ENCODE peak calls at places on chromosomes 2 and 18, in four cellular contexts. H, F, P and J are unnamed samples.

GRCh38 chr2:138059967-138060635 is 95.8 kb downstream of the HNMT start:
- DNase-seq in H (no peak), F (no peak), P (no peak), J (no peak)

GRCh38 chr2:222837643-222838056 is 23.2 kb upstream of the ACSL3 start:
- DNase-seq in H (peak), F (no peak), P (no peak), J (no peak)

GRCh38 chr2:152098033-152098797 is 629 bp downstream of the CACNB4 start:
- DNase-seq in H (peak), F (peak), P (no peak), J (no peak)

GRCh38 chr2:63581266-63581961 is 6.9 kb downstream of the WDPCP start:
- DNase-seq in H (no peak), F (no peak), P (no peak), J (no peak)

GRCh38 chr2:234953116-234954031 is 1.6 kb downstream of the SH3BP4 start:
- DNase-seq in H (peak), F (no peak), P (no peak), J (no peak)

GRCh38 chr2:208373460-208374089 is 33.0 kb upstream of the PTH2R start:
- DNase-seq in H (peak), F (peak), P (no peak), J (peak)

GRCh38 chr2:232386740-232387450 is 8.3 kb downstream of the ALPP start:
- DNase-seq in H (no peak), F (peak), P (no peak), J (no peak)

GRCh38 chr2:29700560-29700959 is 220.8 kb downstream of the ALK start:
- DNase-seq in H (no peak), F (no peak), P (no peak), J (no peak)

GRCh38 chr2:62660582-62661262 is 44.8 kb upstream of the EHBP1 start:
- DNase-seq in H (no peak), F (no peak), P (no peak), J (no peak)

GRCh38 chr2:238305092-238305862 is 15.0 kb upstream of the TRAF3IP1 start:
- DNase-seq in H (no peak), F (no peak), P (no peak), J (no peak)

GRCh38 chr2:221822416-221822815 is 250.3 kb upstream of the EPHA4 start:
- DNase-seq in H (no peak), F (no peak), P (no peak), J (no peak)

GRCh38 chr2:226552571-226553285 is 246.9 kb downstream of the IRS1 start:
- DNase-seq in H (no peak), F (no peak), P (no peak), J (peak)

GRCh38 chr2:75226617-75227016 is 27.3 kb upstream of the TACR1 start:
- DNase-seq in H (no peak), F (no peak), P (no peak), J (no peak)

GRCh38 chr2:162656516-162656915 is 182.1 kb downstream of the KCNH7 start:
- DNase-seq in H (no peak), F (no peak), P (no peak), J (no peak)

GRCh38 chr2:97995026-97995733 is 568 bp downstream of the TMEM131 start:
- DNase-seq in H (peak), F (peak), P (peak), J (no peak)

GRCh38 chr18:770583-770961 is 41.5 kb downstream of the YES1 start:
- DNase-seq in H (no peak), F (no peak), P (no peak), J (no peak)

GRCh38 chr18:45415614-45416013 is 199.7 kb upstream of the SLC14A2 start:
- DNase-seq in H (no peak), F (no peak), P (no peak), J (no peak)

GRCh38 chr2:102826904-102827303 is 65.1 kb downstream of the TMEM182 start:
- DNase-seq in H (peak), F (peak), P (no peak), J (no peak)

GRCh38 chr2:211361383-211361782 is 805.0 kb downstream of the CPS1 start:
- DNase-seq in H (no peak), F (no peak), P (no peak), J (no peak)

DNA sequence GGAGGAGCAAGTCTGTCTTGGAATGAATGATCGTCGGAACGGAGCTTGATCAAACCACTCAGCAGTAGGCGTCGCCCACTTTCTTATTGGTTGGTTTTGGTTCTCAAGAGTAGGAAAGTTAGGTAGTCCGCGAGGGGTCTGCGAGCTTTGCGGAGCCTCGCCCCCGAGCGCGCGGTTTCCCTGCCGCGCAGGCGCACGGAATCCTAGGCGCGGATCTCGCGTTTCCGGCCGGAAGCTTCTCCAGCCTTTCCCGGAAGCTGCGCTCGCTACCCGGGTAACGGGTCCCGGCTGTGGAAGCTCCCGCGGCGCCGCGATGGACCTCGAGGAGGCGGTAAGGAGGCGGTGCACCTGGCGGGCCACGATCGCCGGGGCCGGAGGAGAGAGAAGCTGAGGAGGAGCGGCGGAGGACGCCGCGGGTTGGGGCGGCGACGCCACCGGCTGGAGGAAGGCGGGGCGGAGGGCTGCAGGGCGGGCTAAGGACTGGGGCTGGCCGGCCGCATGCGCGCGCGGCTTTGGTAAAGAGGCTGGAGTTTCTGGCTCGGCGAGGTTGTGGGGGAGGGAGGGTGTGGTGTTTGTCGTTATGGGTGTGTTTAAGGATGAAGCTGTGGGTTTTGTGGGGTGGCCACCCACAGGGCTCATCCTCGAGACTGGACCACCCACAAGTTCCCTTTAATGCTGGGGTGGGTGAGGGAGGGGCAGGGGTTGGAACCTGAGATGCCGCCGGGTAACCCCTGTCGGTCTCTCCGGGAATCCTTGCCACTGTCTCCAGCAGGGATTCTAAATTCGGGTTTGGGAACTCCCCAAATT is at the start of gene TAF1B:
- DNase-seq in H (peak), F (peak), P (peak), J (peak)
- TF ChIP-seq CTCF in H (peak), F (no peak), P (peak), J (no peak)

DNA sequence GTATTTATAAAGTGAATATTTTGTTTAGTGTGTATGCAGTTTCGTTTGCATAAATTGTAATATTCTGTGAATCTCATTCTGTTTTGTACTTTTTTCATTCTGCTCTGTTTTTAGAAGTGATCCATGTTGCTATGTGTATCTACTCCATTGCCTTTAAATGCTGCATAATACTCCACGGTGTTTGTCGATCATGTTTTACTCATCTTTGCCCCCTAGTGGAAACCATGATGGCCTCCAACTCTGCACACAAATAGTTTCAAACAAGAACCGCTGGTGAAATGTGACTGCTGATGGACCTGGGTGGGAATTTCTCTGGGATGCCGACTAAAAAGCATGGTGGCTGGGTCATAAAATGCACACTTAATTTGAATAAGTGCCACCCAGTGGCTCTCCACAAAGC is 32.0 kb upstream of the SKOR2 start:
- DNase-seq in H (peak), F (no peak), P (no peak), J (no peak)
- TF ChIP-seq CTCF in H (peak), F (peak), P (peak), J (peak)

DNA sequence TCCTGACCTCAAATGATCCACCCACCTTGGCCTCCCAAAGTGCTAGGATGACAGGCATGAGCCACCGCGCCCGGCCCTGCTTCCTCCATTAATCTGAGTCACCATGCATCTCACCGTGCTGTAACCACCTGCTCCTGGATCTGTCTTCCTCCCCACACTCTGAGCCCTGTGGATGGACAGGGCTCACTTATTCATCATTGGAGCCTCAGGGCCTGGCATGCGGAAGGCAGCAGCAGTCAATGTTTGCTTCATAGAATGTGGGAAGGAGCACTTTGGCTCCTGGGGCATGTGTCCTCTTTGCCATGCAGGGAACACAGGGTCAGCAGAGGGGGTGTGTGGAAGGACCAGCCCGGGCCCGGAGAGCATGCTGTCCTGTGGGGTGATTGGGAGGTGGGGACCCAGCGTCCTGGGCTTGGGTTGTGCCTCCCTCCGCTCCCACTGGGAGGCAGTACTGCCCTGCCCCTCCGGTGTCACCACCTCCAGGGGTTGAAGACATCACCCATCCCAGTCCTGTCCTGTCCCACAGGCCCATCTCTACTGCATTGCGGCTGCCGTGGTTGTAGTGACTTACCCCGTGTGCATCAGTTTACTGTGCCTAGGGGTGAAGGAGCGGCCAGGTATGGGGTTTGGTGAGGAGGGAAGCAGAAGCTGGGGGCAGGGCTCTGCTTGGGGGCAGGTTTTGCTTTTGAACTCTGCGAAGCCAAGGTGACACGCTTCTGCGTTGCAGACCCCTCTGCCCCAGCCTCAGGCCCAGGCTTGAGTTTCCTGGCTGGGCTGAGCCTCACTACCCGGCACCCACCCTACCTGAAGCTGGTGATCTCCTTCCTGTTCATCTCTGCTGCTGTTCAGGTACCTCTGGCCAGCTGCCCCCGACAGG is 11.5 kb downstream of the MFSD2B start:
- DNase-seq in H (no peak), F (no peak), P (no peak), J (no peak)
- TF ChIP-seq CTCF in H (peak), F (peak), P (peak), J (peak)

GRCh38 chr2:128058114-128058513 is 30.3 kb upstream of the SAP130 start:
- DNase-seq in H (no peak), F (no peak), P (no peak), J (peak)

GRCh38 chr2:128053331-128053730 is 25.5 kb upstream of the SAP130 start:
- DNase-seq in H (no peak), F (no peak), P (no peak), J (no peak)

GRCh38 chr2:128057334-128057733 is 29.5 kb upstream of the SAP130 start:
- DNase-seq in H (no peak), F (no peak), P (no peak), J (no peak)

GRCh38 chr2:128054104-128054503 is 26.2 kb upstream of the SAP130 start:
- DNase-seq in H (no peak), F (no peak), P (no peak), J (no peak)
- TF ChIP-seq CTCF in H (no peak), F (no peak), P (no peak), J (no peak)

DNA sequence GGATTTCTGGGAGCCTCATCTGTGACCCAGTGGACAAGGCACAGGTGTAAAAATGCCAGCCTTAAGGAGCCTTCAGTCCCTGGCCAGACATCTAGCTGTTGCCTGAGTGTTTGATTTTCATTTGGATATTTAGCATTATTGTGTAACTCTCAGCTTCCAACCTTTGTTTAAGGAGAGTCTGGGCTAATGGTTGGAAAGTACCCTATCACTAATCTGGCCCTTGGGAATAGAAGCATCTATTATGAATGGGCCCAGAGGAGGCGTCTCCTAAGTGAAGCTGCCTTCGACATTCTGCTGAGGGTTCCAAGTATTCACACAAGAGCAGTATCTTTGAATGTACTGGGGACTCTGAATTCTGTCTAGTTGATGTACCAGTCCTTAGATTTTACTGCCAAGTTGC is 7.1 kb upstream of the ANKRD29 start:
- DNase-seq in H (no peak), F (no peak), P (no peak), J (no peak)
- TF ChIP-seq CTCF in H (no peak), F (no peak), P (no peak), J (no peak)

GRCh38 chr18:46700026-46700425 is 43.0 kb upstream of the LOXHD1 start:
- DNase-seq in H (no peak), F (no peak), P (no peak), J (no peak)

GRCh38 chr18:46696702-46697101 is 39.7 kb upstream of the LOXHD1 start:
- DNase-seq in H (no peak), F (no peak), P (no peak), J (no peak)

DNA sequence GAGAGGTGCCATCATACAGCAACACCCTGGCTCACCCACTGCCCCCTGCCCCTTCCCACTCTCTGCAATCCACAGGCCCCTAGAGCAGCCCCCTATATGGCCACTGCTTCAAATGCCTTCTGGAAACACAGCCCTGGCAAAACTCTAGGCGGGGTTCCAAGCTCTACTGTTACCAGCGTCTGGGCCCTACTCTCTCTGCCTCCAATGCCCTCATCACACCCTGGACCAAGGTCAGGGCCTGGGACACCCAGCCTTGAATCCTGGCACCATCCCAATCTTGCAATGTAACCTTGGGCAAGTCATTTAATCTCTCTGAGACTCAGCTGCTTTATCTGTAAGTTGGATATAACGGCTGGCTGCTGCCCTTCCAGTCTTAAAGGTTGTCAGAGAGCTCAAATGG is 39.2 kb upstream of the LOXHD1 start:
- DNase-seq in H (no peak), F (no peak), P (no peak), J (no peak)
- TF ChIP-seq CTCF in H (no peak), F (no peak), P (no peak), J (no peak)

DNA sequence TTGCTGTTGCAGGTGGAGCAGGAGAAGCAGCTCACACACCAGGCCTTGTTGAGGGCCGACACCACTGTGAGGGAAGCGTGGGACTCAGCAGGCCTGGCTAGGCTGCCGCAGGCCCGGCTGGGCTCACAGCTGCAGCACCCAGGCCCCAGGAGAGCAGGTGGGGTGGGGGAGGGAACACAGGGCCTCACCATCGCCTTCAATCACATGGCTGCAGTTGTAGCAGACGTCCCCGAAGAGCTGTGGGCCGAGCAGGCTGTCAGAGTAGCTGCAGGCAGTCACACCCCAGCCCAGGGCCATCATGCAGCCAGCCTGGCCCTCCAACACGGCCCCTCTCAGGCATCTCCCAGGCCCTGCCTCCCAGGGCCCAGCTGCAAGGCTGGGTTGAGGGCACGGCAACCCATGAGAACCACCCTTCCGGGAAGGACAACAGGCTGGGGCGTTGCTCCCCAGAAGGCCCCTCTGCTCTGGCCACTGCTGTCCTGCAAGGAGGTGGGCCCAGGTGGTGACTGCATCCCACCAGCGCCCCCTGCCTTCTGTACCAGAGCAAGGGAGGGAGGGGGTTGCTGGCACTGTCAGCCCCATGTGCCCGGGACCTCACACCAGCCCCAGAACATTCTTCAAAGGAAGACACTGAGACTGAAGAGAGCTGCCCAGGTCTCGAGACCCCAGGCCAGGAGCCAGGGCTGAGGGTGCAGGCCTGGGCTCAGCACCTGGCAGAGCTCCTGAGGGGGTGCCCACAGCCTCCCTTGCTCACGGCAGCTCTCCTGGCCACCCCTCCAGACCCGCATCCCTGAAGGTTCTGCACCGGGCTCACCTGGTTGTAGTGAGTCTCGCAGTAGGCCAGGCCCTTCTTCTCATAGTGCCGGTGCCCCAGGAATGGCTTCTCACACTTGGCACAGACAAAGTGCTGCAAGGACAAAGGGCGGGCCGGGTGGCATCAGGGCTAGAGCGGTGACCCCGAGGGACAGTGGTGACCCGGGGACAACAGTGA is 5.6 kb upstream of the GPR17 start:
- DNase-seq in H (no peak), F (no peak), P (no peak), J (no peak)
- TF ChIP-seq CTCF in H (peak), F (peak), P (peak), J (no peak)